ENCODE peak calls at places on chromosomes 16 and 17, in six cellular contexts. One of them, this sample, is unnamed.

GRCh38 chr16:50724237-50724747 is 17.6 kb upstream of the CYLD start:
- DNase-seq in GM23248: no peak
- DNase-seq in fibroblast of lung: no peak
- DNase-seq in aorta: no peak
- DNase-seq in CD8-positive, alpha-beta memory T cell: no peak
- DNase-seq in suprapubic skin: no peak
- DNase-seq in this sample: no peak

GRCh38 chr17:57670769-57671545 is 74.1 kb downstream of the CCDC182 start:
- DNase-seq in CD8-positive, alpha-beta memory T cell: no peak
- DNase-seq in suprapubic skin: no peak
- DNase-seq in GM23248: peak; percentile 8
- DNase-seq in fibroblast of lung: no peak
- DNase-seq in aorta: peak; percentile 30
- DNase-seq in this sample: peak; percentile 75

GRCh38 chr16:82240111-82240510 is 70.1 kb upstream of the MPHOSPH6 start:
- DNase-seq in GM23248: peak; percentile 7
- DNase-seq in aorta: no peak
- DNase-seq in suprapubic skin: no peak
- DNase-seq in CD8-positive, alpha-beta memory T cell: no peak
- DNase-seq in fibroblast of lung: peak; percentile 25
- DNase-seq in this sample: no peak

GRCh38 chr17:64148017-64148631 is 18.2 kb upstream of the ERN1 start:
- DNase-seq in suprapubic skin: no peak
- DNase-seq in CD8-positive, alpha-beta memory T cell: no peak
- DNase-seq in GM23248: peak; percentile 23
- DNase-seq in fibroblast of lung: peak; percentile 45
- DNase-seq in aorta: no peak
- DNase-seq in this sample: no peak

GRCh38 chr17:18224053-18224427 is 1.4 kb upstream of the LLGL1 start:
- DNase-seq in suprapubic skin: no peak
- DNase-seq in CD8-positive, alpha-beta memory T cell: no peak
- DNase-seq in GM23248: no peak
- DNase-seq in aorta: no peak
- DNase-seq in fibroblast of lung: no peak
- DNase-seq in this sample: no peak

GRCh38 chr16:85537331-85537788 is 75.8 kb upstream of the GSE1 start:
- DNase-seq in GM23248: no peak
- DNase-seq in aorta: no peak
- DNase-seq in CD8-positive, alpha-beta memory T cell: no peak
- DNase-seq in fibroblast of lung: no peak
- DNase-seq in suprapubic skin: no peak
- DNase-seq in this sample: no peak

GRCh38 chr17:48014603-48015037 is 23.0 kb downstream of the COPZ2 start:
- DNase-seq in aorta: no peak
- DNase-seq in CD8-positive, alpha-beta memory T cell: no peak
- DNase-seq in fibroblast of lung: no peak
- DNase-seq in suprapubic skin: no peak
- DNase-seq in GM23248: no peak
- DNase-seq in this sample: no peak

GRCh38 chr17:21537302-21537701 is 155.0 kb upstream of the KCNJ18 start:
- DNase-seq in suprapubic skin: no peak
- DNase-seq in fibroblast of lung: no peak
- DNase-seq in aorta: no peak
- DNase-seq in CD8-positive, alpha-beta memory T cell: no peak
- DNase-seq in GM23248: peak; percentile 7
- DNase-seq in this sample: no peak

GRCh38 chr17:70525976-70526375 is 356.6 kb downstream of the KCNJ2 start:
- DNase-seq in CD8-positive, alpha-beta memory T cell: no peak
- DNase-seq in aorta: no peak
- DNase-seq in suprapubic skin: no peak
- DNase-seq in fibroblast of lung: no peak
- DNase-seq in GM23248: no peak
- DNase-seq in this sample: no peak

GRCh38 chr17:12624221-12624620 is 41.5 kb upstream of the MYOCD start:
- DNase-seq in aorta: no peak
- DNase-seq in CD8-positive, alpha-beta memory T cell: no peak
- DNase-seq in GM23248: no peak
- DNase-seq in fibroblast of lung: peak; percentile 43
- DNase-seq in suprapubic skin: no peak
- DNase-seq in this sample: no peak

GRCh38 chr16:89732142-89732917 is 11.0 kb downstream of the ZNF276 start:
- DNase-seq in CD8-positive, alpha-beta memory T cell: no peak
- DNase-seq in suprapubic skin: no peak
- DNase-seq in GM23248: no peak
- DNase-seq in aorta: no peak
- DNase-seq in fibroblast of lung: no peak
- DNase-seq in this sample: no peak

GRCh38 chr17:4708436-4708835 is 2.0 kb upstream of the ARRB2 start:
- DNase-seq in fibroblast of lung: no peak
- DNase-seq in CD8-positive, alpha-beta memory T cell: no peak
- DNase-seq in GM23248: no peak
- DNase-seq in suprapubic skin: no peak
- DNase-seq in aorta: peak; percentile 67
- DNase-seq in this sample: no peak

GRCh38 chr16:23848958-23849357 is 13.2 kb downstream of the PRKCB start:
- DNase-seq in fibroblast of lung: no peak
- DNase-seq in suprapubic skin: no peak
- DNase-seq in CD8-positive, alpha-beta memory T cell: no peak
- DNase-seq in aorta: no peak
- DNase-seq in GM23248: no peak
- DNase-seq in this sample: no peak

GRCh38 chr17:35540589-35541404 is 3.3 kb upstream of the SLFN12L start:
- DNase-seq in suprapubic skin: no peak
- DNase-seq in fibroblast of lung: peak; percentile 15
- DNase-seq in GM23248: peak; percentile 20
- DNase-seq in aorta: no peak
- DNase-seq in CD8-positive, alpha-beta memory T cell: no peak
- DNase-seq in this sample: peak; percentile 94

DNA sequence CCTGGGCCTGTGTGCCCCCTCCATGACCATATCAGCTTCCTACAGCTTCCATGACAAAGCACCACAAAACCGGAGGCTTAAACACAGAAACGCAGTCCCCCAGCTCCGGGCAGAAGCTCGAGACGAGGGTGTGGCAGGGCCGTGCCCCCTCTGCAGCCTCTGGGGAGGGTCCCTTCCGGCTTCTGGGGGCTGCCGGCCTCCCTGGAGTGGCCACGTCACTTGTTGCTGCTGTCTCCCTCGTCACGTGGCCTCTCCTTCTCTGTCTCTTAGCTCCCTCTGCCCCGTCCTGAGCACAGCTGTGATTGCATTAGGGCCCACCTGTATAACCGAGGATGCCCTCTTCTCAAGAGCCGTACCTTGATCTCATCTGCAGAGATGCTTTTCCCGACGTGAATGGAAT is 64.6 kb downstream of the JPH3 start:
- DNase-seq in aorta: no peak
- DNase-seq in fibroblast of lung: no peak
- DNase-seq in CD8-positive, alpha-beta memory T cell: no peak
- DNase-seq in suprapubic skin: no peak
- DNase-seq in GM23248: no peak
- DNase-seq in this sample: no peak
- H3K36me3 ChIP-seq in aorta: no peaks in the 10 kb centered on the region
- H3K36me3 ChIP-seq in fibroblast of lung: no peaks in the 10 kb centered on the region
- H3K36me3 ChIP-seq in CD8-positive, alpha-beta memory T cell: no peaks in the 10 kb centered on the region
- H3K36me3 ChIP-seq in suprapubic skin: no peaks in the 10 kb centered on the region
- H3K36me3 ChIP-seq in GM23248: no peaks in the 10 kb centered on the region
- H3K36me3 ChIP-seq in this sample: no peaks in the 10 kb centered on the region

GRCh38 chr17:8062435-8062806 is 23.6 kb downstream of the ALOX15B start:
- DNase-seq in fibroblast of lung: peak; percentile 35
- DNase-seq in aorta: no peak
- DNase-seq in CD8-positive, alpha-beta memory T cell: no peak
- DNase-seq in suprapubic skin: no peak
- DNase-seq in GM23248: peak; percentile 28
- DNase-seq in this sample: no peak
- H3K36me3 ChIP-seq in fibroblast of lung: no peaks in the 10 kb centered on the region
- H3K36me3 ChIP-seq in aorta: no peaks in the 10 kb centered on the region
- H3K36me3 ChIP-seq in CD8-positive, alpha-beta memory T cell: no peaks in the 10 kb centered on the region
- H3K36me3 ChIP-seq in suprapubic skin: no peaks in the 10 kb centered on the region
- H3K36me3 ChIP-seq in GM23248: no peaks in the 10 kb centered on the region
- H3K36me3 ChIP-seq in this sample: no peaks in the 10 kb centered on the region

GRCh38 chr16:30606004-30606403 is 4.2 kb downstream of the ZNF689 start:
- DNase-seq in CD8-positive, alpha-beta memory T cell: no peak
- DNase-seq in GM23248: no peak
- DNase-seq in suprapubic skin: no peak
- DNase-seq in aorta: no peak
- DNase-seq in fibroblast of lung: no peak
- DNase-seq in this sample: no peak

GRCh38 chr16:30603945-30604315 is 6.3 kb downstream of the ZNF689 start:
- DNase-seq in GM23248: peak; percentile 71
- DNase-seq in aorta: no peak
- DNase-seq in CD8-positive, alpha-beta memory T cell: no peak
- DNase-seq in fibroblast of lung: no peak
- DNase-seq in suprapubic skin: no peak
- DNase-seq in this sample: no peak

GRCh38 chr16:30602595-30603277 is 7.5 kb downstream of the ZNF689 start:
- DNase-seq in CD8-positive, alpha-beta memory T cell: no peak
- DNase-seq in aorta: no peak
- DNase-seq in fibroblast of lung: no peak
- DNase-seq in suprapubic skin: no peak
- DNase-seq in GM23248: peak; percentile 73
- DNase-seq in this sample: no peak

GRCh38 chr16:30605148-30605547 is 5.0 kb downstream of the ZNF689 start:
- DNase-seq in GM23248: no peak
- DNase-seq in aorta: no peak
- DNase-seq in suprapubic skin: no peak
- DNase-seq in CD8-positive, alpha-beta memory T cell: no peak
- DNase-seq in fibroblast of lung: no peak
- DNase-seq in this sample: no peak

GRCh38 chr16:30604316-30604947 is 5.8 kb downstream of the ZNF689 start:
- DNase-seq in GM23248: no peak
- DNase-seq in aorta: no peak
- DNase-seq in fibroblast of lung: no peak
- DNase-seq in CD8-positive, alpha-beta memory T cell: no peak
- DNase-seq in suprapubic skin: no peak
- DNase-seq in this sample: no peak
- H3K36me3 ChIP-seq in GM23248: peaks cover 10% of the 10 kb centered on the region
- H3K36me3 ChIP-seq in aorta: peaks cover 5% of the 10 kb centered on the region
- H3K36me3 ChIP-seq in fibroblast of lung: peaks cover 12% of the 10 kb centered on the region
- H3K36me3 ChIP-seq in CD8-positive, alpha-beta memory T cell: peaks cover 7% of the 10 kb centered on the region
- H3K36me3 ChIP-seq in suprapubic skin: peaks cover 44% of the 10 kb centered on the region
- H3K36me3 ChIP-seq in this sample: peaks cover 28% of the 10 kb centered on the region

GRCh38 chr17:17175340-17175739 is 30.8 kb downstream of the PLD6 start:
- DNase-seq in CD8-positive, alpha-beta memory T cell: no peak
- DNase-seq in GM23248: no peak
- DNase-seq in suprapubic skin: no peak
- DNase-seq in fibroblast of lung: no peak
- DNase-seq in aorta: no peak
- DNase-seq in this sample: no peak
- H3K36me3 ChIP-seq in CD8-positive, alpha-beta memory T cell: peaks cover 27% of the 10 kb centered on the region
- H3K36me3 ChIP-seq in GM23248: peaks cover 66% of the 10 kb centered on the region
- H3K36me3 ChIP-seq in suprapubic skin: peaks cover 91% of the 10 kb centered on the region
- H3K36me3 ChIP-seq in fibroblast of lung: peaks cover 42% of the 10 kb centered on the region
- H3K36me3 ChIP-seq in aorta: peaks cover 2% of the 10 kb centered on the region
- H3K36me3 ChIP-seq in this sample: peaks cover 65% of the 10 kb centered on the region

DNA sequence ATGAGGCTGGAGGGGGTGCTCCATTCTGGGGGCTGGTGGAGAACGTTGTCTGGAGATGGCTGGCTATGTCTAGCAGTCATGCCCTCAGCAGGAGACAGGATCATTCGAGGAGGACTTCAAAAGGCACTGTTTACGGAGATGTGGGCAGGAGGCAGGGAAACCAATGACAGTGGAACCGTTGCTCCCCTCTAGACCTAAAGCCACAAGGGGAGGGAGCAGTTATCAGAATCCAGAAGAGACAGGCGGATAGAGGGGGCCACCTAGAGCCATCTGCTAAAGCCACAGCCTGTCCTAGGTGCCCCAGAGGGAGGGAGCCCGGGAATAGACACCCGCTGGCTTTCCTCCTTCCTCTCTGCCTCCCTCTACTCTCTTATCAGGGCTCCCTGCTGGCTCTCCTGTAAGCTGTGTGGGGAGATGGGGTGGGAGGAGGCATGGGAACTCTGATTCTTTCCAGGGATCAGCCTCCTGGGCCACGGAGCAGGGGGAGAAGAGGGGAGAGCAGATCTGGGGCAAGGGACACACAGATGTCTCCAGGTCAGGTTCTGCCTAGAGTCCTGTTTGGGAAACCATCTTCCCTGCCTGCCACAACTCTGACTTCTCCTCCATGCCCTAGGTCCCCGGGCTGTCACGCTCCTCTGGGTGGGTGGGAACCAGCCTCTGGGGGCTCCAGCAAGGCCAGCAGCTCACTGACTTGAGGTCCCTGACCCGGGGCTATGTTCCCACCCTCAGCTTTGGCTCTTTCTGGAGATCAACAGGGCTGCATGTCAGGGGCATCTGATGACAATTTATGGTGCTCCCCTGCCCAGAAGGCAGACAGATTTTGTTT is 42.3 kb downstream of the IRX3 start:
- DNase-seq in CD8-positive, alpha-beta memory T cell: no peak
- DNase-seq in aorta: no peak
- DNase-seq in fibroblast of lung: no peak
- DNase-seq in suprapubic skin: peak; percentile 60
- DNase-seq in GM23248: no peak
- DNase-seq in this sample: no peak
- H3K36me3 ChIP-seq in CD8-positive, alpha-beta memory T cell: no peaks in the 10 kb centered on the region
- H3K36me3 ChIP-seq in aorta: no peaks in the 10 kb centered on the region
- H3K36me3 ChIP-seq in fibroblast of lung: no peaks in the 10 kb centered on the region
- H3K36me3 ChIP-seq in suprapubic skin: no peaks in the 10 kb centered on the region
- H3K36me3 ChIP-seq in GM23248: no peaks in the 10 kb centered on the region
- H3K36me3 ChIP-seq in this sample: no peaks in the 10 kb centered on the region

GRCh38 chr17:75504347-75505151 is 10.8 kb downstream of the CASKIN2 start:
- DNase-seq in GM23248: peak; percentile 48
- DNase-seq in CD8-positive, alpha-beta memory T cell: peak; percentile 24
- DNase-seq in suprapubic skin: no peak
- DNase-seq in fibroblast of lung: no peak
- DNase-seq in aorta: no peak
- DNase-seq in this sample: no peak
- H3K36me3 ChIP-seq in GM23248: peaks cover 4% of the 10 kb centered on the region
- H3K36me3 ChIP-seq in CD8-positive, alpha-beta memory T cell: no peaks in the 10 kb centered on the region
- H3K36me3 ChIP-seq in suprapubic skin: peaks cover 81% of the 10 kb centered on the region
- H3K36me3 ChIP-seq in fibroblast of lung: peaks cover 13% of the 10 kb centered on the region
- H3K36me3 ChIP-seq in aorta: no peaks in the 10 kb centered on the region
- H3K36me3 ChIP-seq in this sample: peaks cover 27% of the 10 kb centered on the region

GRCh38 chr16:31265329-31266245 is 5.8 kb downstream of the ITGAM start:
- DNase-seq in GM23248: peak; percentile 16
- DNase-seq in fibroblast of lung: peak; percentile 16
- DNase-seq in CD8-positive, alpha-beta memory T cell: peak; percentile 45
- DNase-seq in suprapubic skin: no peak
- DNase-seq in aorta: peak; percentile 72
- DNase-seq in this sample: no peak
- H3K36me3 ChIP-seq in GM23248: no peaks in the 10 kb centered on the region
- H3K36me3 ChIP-seq in fibroblast of lung: no peaks in the 10 kb centered on the region
- H3K36me3 ChIP-seq in CD8-positive, alpha-beta memory T cell: no peaks in the 10 kb centered on the region
- H3K36me3 ChIP-seq in suprapubic skin: no peaks in the 10 kb centered on the region
- H3K36me3 ChIP-seq in aorta: no peaks in the 10 kb centered on the region
- H3K36me3 ChIP-seq in this sample: no peaks in the 10 kb centered on the region

GRCh38 chr17:74761419-74761818 is 13.0 kb downstream of the NHERF1 start:
- DNase-seq in suprapubic skin: no peak
- DNase-seq in CD8-positive, alpha-beta memory T cell: no peak
- DNase-seq in GM23248: no peak
- DNase-seq in fibroblast of lung: no peak
- DNase-seq in aorta: no peak
- DNase-seq in this sample: no peak
- H3K36me3 ChIP-seq in suprapubic skin: peaks cover 5% of the 10 kb centered on the region
- H3K36me3 ChIP-seq in CD8-positive, alpha-beta memory T cell: peaks cover 20% of the 10 kb centered on the region
- H3K36me3 ChIP-seq in GM23248: no peaks in the 10 kb centered on the region
- H3K36me3 ChIP-seq in fibroblast of lung: no peaks in the 10 kb centered on the region
- H3K36me3 ChIP-seq in aorta: no peaks in the 10 kb centered on the region
- H3K36me3 ChIP-seq in this sample: no peaks in the 10 kb centered on the region